ENCODE peak calls at places on chromosomes 12 and 14, in four cellular contexts. One of them, this sample, is unnamed.
A peak's percentile ranks its signal among the peaks of the same experiment; 100 is the strongest.

GRCh38 chr14:79451601-79452000 is 759.7 kb downstream of the DIO2 start:
- DNase-seq in activated CD8-positive, alpha-beta T cell treated with anti-CD3 and anti-CD28 coated beads for 36 hours: no peak
- DNase-seq in CD4-positive, alpha-beta T cell: no peak
- DNase-seq in psoas muscle: no peak
- DNase-seq in this sample: no peak

GRCh38 chr12:8658361-8658760 is 4.3 kb downstream of the MFAP5 start:
- DNase-seq in activated CD8-positive, alpha-beta T cell treated with anti-CD3 and anti-CD28 coated beads for 36 hours: no peak
- DNase-seq in CD4-positive, alpha-beta T cell: no peak
- DNase-seq in psoas muscle: no peak
- DNase-seq in this sample: no peak

GRCh38 chr14:94046696-94047250 is 20.6 kb downstream of the OTUB2 start:
- DNase-seq in activated CD8-positive, alpha-beta T cell treated with anti-CD3 and anti-CD28 coated beads for 36 hours: no peak
- DNase-seq in CD4-positive, alpha-beta T cell: no peak
- DNase-seq in psoas muscle: no peak
- DNase-seq in this sample: no peak

GRCh38 chr12:39145175-39145999 is 240.0 kb upstream of the CPNE8 start:
- DNase-seq in activated CD8-positive, alpha-beta T cell treated with anti-CD3 and anti-CD28 coated beads for 36 hours: peak; percentile 43
- DNase-seq in CD4-positive, alpha-beta T cell: no peak
- DNase-seq in psoas muscle: peak; percentile 49
- DNase-seq in this sample: no peak

GRCh38 chr14:100648474-100649172 is 61.4 kb upstream of the BEGAIN start:
- DNase-seq in activated CD8-positive, alpha-beta T cell treated with anti-CD3 and anti-CD28 coated beads for 36 hours: no peak
- DNase-seq in CD4-positive, alpha-beta T cell: no peak
- DNase-seq in psoas muscle: no peak
- DNase-seq in this sample: no peak

GRCh38 chr14:70988452-70988851 is 81.2 kb downstream of the PCNX1 start:
- DNase-seq in activated CD8-positive, alpha-beta T cell treated with anti-CD3 and anti-CD28 coated beads for 36 hours: no peak
- DNase-seq in CD4-positive, alpha-beta T cell: peak; percentile 14
- DNase-seq in psoas muscle: no peak
- DNase-seq in this sample: no peak

GRCh38 chr14:96091149-96091693 is 52.1 kb downstream of the C14orf132 start:
- DNase-seq in activated CD8-positive, alpha-beta T cell treated with anti-CD3 and anti-CD28 coated beads for 36 hours: no peak
- DNase-seq in CD4-positive, alpha-beta T cell: no peak
- DNase-seq in psoas muscle: no peak
- DNase-seq in this sample: no peak

GRCh38 chr12:48119078-48119833 is at the start of gene PFKM:
- DNase-seq in activated CD8-positive, alpha-beta T cell treated with anti-CD3 and anti-CD28 coated beads for 36 hours: peak; percentile 84
- DNase-seq in CD4-positive, alpha-beta T cell: peak; percentile 50
- DNase-seq in psoas muscle: peak; percentile 78
- DNase-seq in this sample: no peak

GRCh38 chr14:89650077-89650978 is 233.3 kb upstream of the FOXN3 start:
- DNase-seq in activated CD8-positive, alpha-beta T cell treated with anti-CD3 and anti-CD28 coated beads for 36 hours: peak; percentile 68
- DNase-seq in CD4-positive, alpha-beta T cell: no peak
- DNase-seq in psoas muscle: no peak
- DNase-seq in this sample: no peak

GRCh38 chr12:124369055-124369900 is 74.4 kb downstream of the RFLNA start:
- DNase-seq in activated CD8-positive, alpha-beta T cell treated with anti-CD3 and anti-CD28 coated beads for 36 hours: no peak
- DNase-seq in CD4-positive, alpha-beta T cell: no peak
- DNase-seq in psoas muscle: peak; percentile 94
- DNase-seq in this sample: no peak

DNA sequence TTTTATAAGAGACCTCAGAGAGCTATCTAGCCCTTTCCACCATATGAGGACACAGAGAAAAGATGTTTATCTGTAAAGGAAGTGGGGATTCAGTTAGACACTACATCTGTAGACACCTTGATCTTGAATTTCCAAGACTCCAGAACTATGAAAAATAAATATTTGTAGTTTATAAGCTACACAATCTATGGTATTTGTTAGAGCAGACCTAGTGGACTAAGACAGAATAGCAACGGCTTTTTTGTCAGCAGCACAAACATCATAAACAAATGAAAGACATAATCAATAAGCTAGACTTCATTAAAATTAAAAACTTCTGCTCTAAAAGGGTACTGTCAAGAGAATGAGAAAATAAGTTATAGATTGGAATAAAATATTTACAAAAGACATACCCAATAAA is 810.1 kb downstream of the FSCB start:
- DNase-seq in activated CD8-positive, alpha-beta T cell treated with anti-CD3 and anti-CD28 coated beads for 36 hours: no peak
- DNase-seq in CD4-positive, alpha-beta T cell: no peak
- DNase-seq in psoas muscle: no peak
- DNase-seq in this sample: no peak
- TF ChIP-seq CTCF in activated CD8-positive, alpha-beta T cell treated with anti-CD3 and anti-CD28 coated beads for 36 hours: no peak
- TF ChIP-seq CTCF in CD4-positive, alpha-beta T cell: no peak
- TF ChIP-seq CTCF in psoas muscle: no peak
- TF ChIP-seq CTCF in this sample: no peak

GRCh38 chr12:11805043-11805442 is 155.6 kb downstream of the ETV6 start:
- DNase-seq in activated CD8-positive, alpha-beta T cell treated with anti-CD3 and anti-CD28 coated beads for 36 hours: no peak
- DNase-seq in CD4-positive, alpha-beta T cell: no peak
- DNase-seq in psoas muscle: no peak
- DNase-seq in this sample: no peak
- TF ChIP-seq CTCF in activated CD8-positive, alpha-beta T cell treated with anti-CD3 and anti-CD28 coated beads for 36 hours: no peak
- TF ChIP-seq CTCF in CD4-positive, alpha-beta T cell: no peak
- TF ChIP-seq CTCF in psoas muscle: no peak
- TF ChIP-seq CTCF in this sample: no peak

DNA sequence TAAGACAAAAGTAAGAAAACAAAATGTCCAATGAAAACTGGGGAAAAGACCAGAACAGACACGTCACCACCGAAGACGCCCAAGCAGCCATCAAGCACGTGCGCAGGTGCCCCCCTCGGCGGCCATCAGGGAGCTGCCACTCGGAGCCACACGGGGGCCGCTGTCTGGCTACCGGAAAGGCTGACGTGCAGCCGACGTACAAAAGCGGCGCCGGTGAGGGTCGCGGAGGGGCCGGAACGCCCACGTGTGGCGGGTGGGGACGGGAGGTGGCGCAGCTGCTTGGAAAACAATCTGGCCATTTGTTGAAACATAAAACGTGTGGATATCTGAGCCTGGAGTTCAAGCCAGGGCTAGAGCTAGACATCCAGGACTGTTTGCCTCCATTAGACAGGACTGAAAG is 60.7 kb downstream of the GALNT9 start:
- DNase-seq in activated CD8-positive, alpha-beta T cell treated with anti-CD3 and anti-CD28 coated beads for 36 hours: no peak
- DNase-seq in CD4-positive, alpha-beta T cell: no peak
- DNase-seq in psoas muscle: no peak
- DNase-seq in this sample: no peak
- TF ChIP-seq CTCF in activated CD8-positive, alpha-beta T cell treated with anti-CD3 and anti-CD28 coated beads for 36 hours: no peak
- TF ChIP-seq CTCF in CD4-positive, alpha-beta T cell: no peak
- TF ChIP-seq CTCF in psoas muscle: no peak
- TF ChIP-seq CTCF in this sample: no peak

GRCh38 chr12:29241821-29242591 is 92.9 kb downstream of the FAR2 start:
- DNase-seq in activated CD8-positive, alpha-beta T cell treated with anti-CD3 and anti-CD28 coated beads for 36 hours: peak; percentile 10
- DNase-seq in CD4-positive, alpha-beta T cell: no peak
- DNase-seq in psoas muscle: no peak
- DNase-seq in this sample: no peak
- TF ChIP-seq CTCF in activated CD8-positive, alpha-beta T cell treated with anti-CD3 and anti-CD28 coated beads for 36 hours: no peak
- TF ChIP-seq CTCF in CD4-positive, alpha-beta T cell: no peak
- TF ChIP-seq CTCF in psoas muscle: no peak
- TF ChIP-seq CTCF in this sample: no peak

GRCh38 chr14:88490168-88490567 is 64.6 kb downstream of the PTPN21 start:
- DNase-seq in activated CD8-positive, alpha-beta T cell treated with anti-CD3 and anti-CD28 coated beads for 36 hours: no peak
- DNase-seq in CD4-positive, alpha-beta T cell: no peak
- DNase-seq in psoas muscle: no peak
- DNase-seq in this sample: no peak
- TF ChIP-seq CTCF in activated CD8-positive, alpha-beta T cell treated with anti-CD3 and anti-CD28 coated beads for 36 hours: no peak
- TF ChIP-seq CTCF in CD4-positive, alpha-beta T cell: no peak
- TF ChIP-seq CTCF in psoas muscle: no peak
- TF ChIP-seq CTCF in this sample: no peak

GRCh38 chr14:59897757-59898383 is 22.1 kb upstream of the LRRC9 start:
- DNase-seq in activated CD8-positive, alpha-beta T cell treated with anti-CD3 and anti-CD28 coated beads for 36 hours: peak; percentile 26
- DNase-seq in CD4-positive, alpha-beta T cell: no peak
- DNase-seq in psoas muscle: no peak
- DNase-seq in this sample: no peak
- TF ChIP-seq CTCF in activated CD8-positive, alpha-beta T cell treated with anti-CD3 and anti-CD28 coated beads for 36 hours: no peak
- TF ChIP-seq CTCF in CD4-positive, alpha-beta T cell: no peak
- TF ChIP-seq CTCF in psoas muscle: peak; percentile 28
- TF ChIP-seq CTCF in this sample: no peak

GRCh38 chr12:113598815-113599406 is 127.2 kb upstream of the LHX5 start:
- DNase-seq in activated CD8-positive, alpha-beta T cell treated with anti-CD3 and anti-CD28 coated beads for 36 hours: no peak
- DNase-seq in CD4-positive, alpha-beta T cell: no peak
- DNase-seq in psoas muscle: no peak
- DNase-seq in this sample: no peak
- TF ChIP-seq CTCF in activated CD8-positive, alpha-beta T cell treated with anti-CD3 and anti-CD28 coated beads for 36 hours: no peak
- TF ChIP-seq CTCF in CD4-positive, alpha-beta T cell: no peak
- TF ChIP-seq CTCF in psoas muscle: no peak
- TF ChIP-seq CTCF in this sample: no peak

GRCh38 chr12:51521554-51522276 is 69.3 kb upstream of the SCN8A start:
- DNase-seq in activated CD8-positive, alpha-beta T cell treated with anti-CD3 and anti-CD28 coated beads for 36 hours: no peak
- DNase-seq in CD4-positive, alpha-beta T cell: no peak
- DNase-seq in psoas muscle: no peak
- DNase-seq in this sample: no peak
- TF ChIP-seq CTCF in activated CD8-positive, alpha-beta T cell treated with anti-CD3 and anti-CD28 coated beads for 36 hours: peak; percentile 19
- TF ChIP-seq CTCF in CD4-positive, alpha-beta T cell: no peak
- TF ChIP-seq CTCF in psoas muscle: no peak
- TF ChIP-seq CTCF in this sample: no peak